ENCODE peak calls at places on chromosome 14, in eight cellular contexts. One of them, this sample, is unnamed.

GRCh38 chr14:69625299-69626131 is 14.1 kb downstream of the SUSD6 start:
- DNase-seq in A549: no peak
- DNase-seq in putamen: peak
- DNase-seq in amygdala: no peak
- DNase-seq in activated T-cell treated with anti-CD3 and anti-CD28 coated beads for 24 hours: peak
- DNase-seq in HTR-8/SVneo: no peak
- DNase-seq in HEK293T: no peak
- DNase-seq in memory B cell: peak
- DNase-seq in this sample: no peak

GRCh38 chr14:104888489-104889373 is 23.7 kb downstream of the CEP170B start:
- DNase-seq in A549: no peak
- DNase-seq in putamen: no peak
- DNase-seq in amygdala: no peak
- DNase-seq in activated T-cell treated with anti-CD3 and anti-CD28 coated beads for 24 hours: no peak
- DNase-seq in HTR-8/SVneo: no peak
- DNase-seq in HEK293T: no peak
- DNase-seq in memory B cell: no peak
- DNase-seq in this sample: no peak

GRCh38 chr14:96757456-96757855 is 39.7 kb upstream of the VRK1 start:
- DNase-seq in A549: no peak
- DNase-seq in putamen: no peak
- DNase-seq in amygdala: no peak
- DNase-seq in activated T-cell treated with anti-CD3 and anti-CD28 coated beads for 24 hours: no peak
- DNase-seq in HTR-8/SVneo: no peak
- DNase-seq in HEK293T: no peak
- DNase-seq in memory B cell: no peak
- DNase-seq in this sample: no peak

GRCh38 chr14:88168498-88169165 is 154.4 kb downstream of the KCNK10 start:
- DNase-seq in A549: peak
- DNase-seq in putamen: no peak
- DNase-seq in amygdala: no peak
- DNase-seq in activated T-cell treated with anti-CD3 and anti-CD28 coated beads for 24 hours: peak
- DNase-seq in HTR-8/SVneo: no peak
- DNase-seq in HEK293T: peak
- DNase-seq in memory B cell: peak
- DNase-seq in this sample: peak

GRCh38 chr14:86203843-86204242 is 673.9 kb downstream of the FLRT2 start:
- DNase-seq in A549: no peak
- DNase-seq in putamen: no peak
- DNase-seq in amygdala: no peak
- DNase-seq in activated T-cell treated with anti-CD3 and anti-CD28 coated beads for 24 hours: no peak
- DNase-seq in HTR-8/SVneo: no peak
- DNase-seq in HEK293T: no peak
- DNase-seq in memory B cell: no peak
- DNase-seq in this sample: no peak

GRCh38 chr14:99481745-99482099 is 513 bp downstream of the CCNK start:
- DNase-seq in A549: peak
- DNase-seq in putamen: no peak
- DNase-seq in amygdala: no peak
- DNase-seq in activated T-cell treated with anti-CD3 and anti-CD28 coated beads for 24 hours: peak
- DNase-seq in HTR-8/SVneo: no peak
- DNase-seq in HEK293T: no peak
- DNase-seq in memory B cell: no peak
- DNase-seq in this sample: no peak

GRCh38 chr14:29941401-29941800 is 13.8 kb upstream of the PRKD1 start:
- DNase-seq in A549: no peak
- DNase-seq in putamen: no peak
- DNase-seq in amygdala: no peak
- DNase-seq in activated T-cell treated with anti-CD3 and anti-CD28 coated beads for 24 hours: no peak
- DNase-seq in HTR-8/SVneo: no peak
- DNase-seq in HEK293T: no peak
- DNase-seq in memory B cell: no peak
- DNase-seq in this sample: no peak

GRCh38 chr14:22842211-22843122 is 6.1 kb downstream of the MMP14 start:
- DNase-seq in A549: no peak
- DNase-seq in putamen: no peak
- DNase-seq in amygdala: no peak
- DNase-seq in activated T-cell treated with anti-CD3 and anti-CD28 coated beads for 24 hours: no peak
- DNase-seq in HTR-8/SVneo: no peak
- DNase-seq in HEK293T: no peak
- DNase-seq in memory B cell: no peak
- DNase-seq in this sample: no peak

GRCh38 chr14:58881433-58881832 is 243.7 kb downstream of the DACT1 start:
- DNase-seq in A549: no peak
- DNase-seq in putamen: no peak
- DNase-seq in amygdala: no peak
- DNase-seq in activated T-cell treated with anti-CD3 and anti-CD28 coated beads for 24 hours: no peak
- DNase-seq in HTR-8/SVneo: no peak
- DNase-seq in HEK293T: no peak
- DNase-seq in memory B cell: no peak
- DNase-seq in this sample: no peak

GRCh38 chr14:101508196-101508947 is 52.9 kb upstream of the DIO3 start:
- DNase-seq in A549: no peak
- DNase-seq in putamen: no peak
- DNase-seq in amygdala: no peak
- DNase-seq in activated T-cell treated with anti-CD3 and anti-CD28 coated beads for 24 hours: no peak
- DNase-seq in HTR-8/SVneo: no peak
- DNase-seq in HEK293T: no peak
- DNase-seq in memory B cell: no peak
- DNase-seq in this sample: peak

GRCh38 chr14:93332032-93332852 is 594 bp downstream of the BTBD7 start:
- DNase-seq in A549: no peak
- DNase-seq in putamen: peak
- DNase-seq in amygdala: no peak
- DNase-seq in activated T-cell treated with anti-CD3 and anti-CD28 coated beads for 24 hours: no peak
- DNase-seq in HTR-8/SVneo: peak
- DNase-seq in HEK293T: peak
- DNase-seq in memory B cell: peak
- DNase-seq in this sample: peak

GRCh38 chr14:106185837-106186233 is 659.5 kb downstream of the TMEM121 start:
- DNase-seq in A549: no peak
- DNase-seq in putamen: no peak
- DNase-seq in amygdala: no peak
- DNase-seq in activated T-cell treated with anti-CD3 and anti-CD28 coated beads for 24 hours: peak
- DNase-seq in HTR-8/SVneo: no peak
- DNase-seq in HEK293T: no peak
- DNase-seq in memory B cell: no peak
- DNase-seq in this sample: no peak

GRCh38 chr14:105315941-105316562 is 1.5 kb downstream of the PACS2 start:
- DNase-seq in A549: no peak
- DNase-seq in putamen: no peak
- DNase-seq in amygdala: no peak
- DNase-seq in activated T-cell treated with anti-CD3 and anti-CD28 coated beads for 24 hours: no peak
- DNase-seq in HTR-8/SVneo: no peak
- DNase-seq in HEK293T: no peak
- DNase-seq in memory B cell: no peak
- DNase-seq in this sample: no peak

GRCh38 chr14:92154283-92154942 is 32.6 kb downstream of the CPSF2 start:
- DNase-seq in A549: no peak
- DNase-seq in putamen: peak
- DNase-seq in amygdala: no peak
- DNase-seq in activated T-cell treated with anti-CD3 and anti-CD28 coated beads for 24 hours: no peak
- DNase-seq in HTR-8/SVneo: no peak
- DNase-seq in HEK293T: no peak
- DNase-seq in memory B cell: no peak
- DNase-seq in this sample: no peak

GRCh38 chr14:72444701-72445100 is 449.2 kb downstream of the DPF3 start:
- DNase-seq in A549: no peak
- DNase-seq in putamen: no peak
- DNase-seq in amygdala: no peak
- DNase-seq in activated T-cell treated with anti-CD3 and anti-CD28 coated beads for 24 hours: no peak
- DNase-seq in HTR-8/SVneo: no peak
- DNase-seq in HEK293T: no peak
- DNase-seq in memory B cell: no peak
- DNase-seq in this sample: no peak

GRCh38 chr14:72513994-72514659 is 379.8 kb downstream of the DPF3 start:
- DNase-seq in A549: peak
- DNase-seq in putamen: no peak
- DNase-seq in amygdala: no peak
- DNase-seq in activated T-cell treated with anti-CD3 and anti-CD28 coated beads for 24 hours: no peak
- DNase-seq in HTR-8/SVneo: peak
- DNase-seq in HEK293T: peak
- DNase-seq in memory B cell: no peak
- DNase-seq in this sample: no peak

GRCh38 chr14:22556021-22556989 is 32.7 kb downstream of the DAD1 start:
- DNase-seq in A549: no peak
- DNase-seq in putamen: no peak
- DNase-seq in amygdala: no peak
- DNase-seq in activated T-cell treated with anti-CD3 and anti-CD28 coated beads for 24 hours: peak
- DNase-seq in HTR-8/SVneo: peak
- DNase-seq in HEK293T: no peak
- DNase-seq in memory B cell: peak
- DNase-seq in this sample: no peak

GRCh38 chr14:56816575-56817391 is 6.5 kb upstream of the OTX2 start:
- DNase-seq in A549: no peak
- DNase-seq in putamen: no peak
- DNase-seq in amygdala: no peak
- DNase-seq in activated T-cell treated with anti-CD3 and anti-CD28 coated beads for 24 hours: no peak
- DNase-seq in HTR-8/SVneo: no peak
- DNase-seq in HEK293T: no peak
- DNase-seq in memory B cell: no peak
- DNase-seq in this sample: no peak

GRCh38 chr14:68293404-68293803 is 473.8 kb downstream of the RAD51B start:
- DNase-seq in A549: no peak
- DNase-seq in putamen: no peak
- DNase-seq in amygdala: no peak
- DNase-seq in activated T-cell treated with anti-CD3 and anti-CD28 coated beads for 24 hours: no peak
- DNase-seq in HTR-8/SVneo: no peak
- DNase-seq in HEK293T: no peak
- DNase-seq in memory B cell: no peak
- DNase-seq in this sample: no peak

GRCh38 chr14:102262894-102263462 is 42.0 kb downstream of the MOK start:
- DNase-seq in A549: peak
- DNase-seq in putamen: no peak
- DNase-seq in amygdala: no peak
- DNase-seq in activated T-cell treated with anti-CD3 and anti-CD28 coated beads for 24 hours: no peak
- DNase-seq in HTR-8/SVneo: peak
- DNase-seq in HEK293T: peak
- DNase-seq in memory B cell: no peak
- DNase-seq in this sample: no peak

GRCh38 chr14:31196839-31197477 is 10.6 kb downstream of the HECTD1 start:
- DNase-seq in A549: no peak
- DNase-seq in putamen: no peak
- DNase-seq in amygdala: no peak
- DNase-seq in activated T-cell treated with anti-CD3 and anti-CD28 coated beads for 24 hours: no peak
- DNase-seq in HTR-8/SVneo: no peak
- DNase-seq in HEK293T: no peak
- DNase-seq in memory B cell: no peak
- DNase-seq in this sample: no peak

GRCh38 chr14:58785741-58786140 is 148.0 kb downstream of the DACT1 start:
- DNase-seq in A549: no peak
- DNase-seq in putamen: no peak
- DNase-seq in amygdala: no peak
- DNase-seq in activated T-cell treated with anti-CD3 and anti-CD28 coated beads for 24 hours: no peak
- DNase-seq in HTR-8/SVneo: no peak
- DNase-seq in HEK293T: no peak
- DNase-seq in memory B cell: no peak
- DNase-seq in this sample: no peak

GRCh38 chr14:29927596-29928341 is at the start of gene PRKD1:
- DNase-seq in A549: peak
- DNase-seq in putamen: peak
- DNase-seq in amygdala: peak
- DNase-seq in activated T-cell treated with anti-CD3 and anti-CD28 coated beads for 24 hours: no peak
- DNase-seq in HTR-8/SVneo: peak
- DNase-seq in HEK293T: peak
- DNase-seq in memory B cell: no peak
- DNase-seq in this sample: peak

GRCh38 chr14:51304956-51305355 is 64.9 kb downstream of the TMX1 start:
- DNase-seq in A549: peak
- DNase-seq in putamen: no peak
- DNase-seq in amygdala: no peak
- DNase-seq in activated T-cell treated with anti-CD3 and anti-CD28 coated beads for 24 hours: no peak
- DNase-seq in HTR-8/SVneo: peak
- DNase-seq in HEK293T: no peak
- DNase-seq in memory B cell: no peak
- DNase-seq in this sample: no peak

GRCh38 chr14:50941151-50941550 is 3.1 kb downstream of the PYGL start:
- DNase-seq in A549: no peak
- DNase-seq in putamen: no peak
- DNase-seq in amygdala: no peak
- DNase-seq in activated T-cell treated with anti-CD3 and anti-CD28 coated beads for 24 hours: no peak
- DNase-seq in HTR-8/SVneo: no peak
- DNase-seq in HEK293T: no peak
- DNase-seq in memory B cell: no peak
- DNase-seq in this sample: no peak

GRCh38 chr14:88551094-88551870 is 3.5 kb downstream of the PTPN21 start:
- DNase-seq in A549: peak
- DNase-seq in putamen: peak
- DNase-seq in amygdala: peak
- DNase-seq in activated T-cell treated with anti-CD3 and anti-CD28 coated beads for 24 hours: peak
- DNase-seq in HTR-8/SVneo: peak
- DNase-seq in HEK293T: peak
- DNase-seq in memory B cell: no peak
- DNase-seq in this sample: peak

GRCh38 chr14:77458249-77458950 is 507 bp downstream of the AHSA1 start:
- DNase-seq in A549: peak
- DNase-seq in putamen: peak
- DNase-seq in amygdala: no peak
- DNase-seq in activated T-cell treated with anti-CD3 and anti-CD28 coated beads for 24 hours: peak
- DNase-seq in HTR-8/SVneo: peak
- DNase-seq in HEK293T: peak
- DNase-seq in memory B cell: peak
- DNase-seq in this sample: peak

GRCh38 chr14:104180561-104181165 is 42.3 kb downstream of the KIF26A start:
- DNase-seq in A549: no peak
- DNase-seq in putamen: no peak
- DNase-seq in amygdala: no peak
- DNase-seq in activated T-cell treated with anti-CD3 and anti-CD28 coated beads for 24 hours: no peak
- DNase-seq in HTR-8/SVneo: no peak
- DNase-seq in HEK293T: no peak
- DNase-seq in memory B cell: no peak
- DNase-seq in this sample: no peak

GRCh38 chr14:87566986-87567385 is 426.0 kb downstream of the GALC start:
- DNase-seq in A549: no peak
- DNase-seq in putamen: no peak
- DNase-seq in amygdala: no peak
- DNase-seq in activated T-cell treated with anti-CD3 and anti-CD28 coated beads for 24 hours: no peak
- DNase-seq in HTR-8/SVneo: no peak
- DNase-seq in HEK293T: no peak
- DNase-seq in memory B cell: no peak
- DNase-seq in this sample: no peak

GRCh38 chr14:71610797-71611196 is 321.4 kb upstream of the RGS6 start:
- DNase-seq in A549: no peak
- DNase-seq in putamen: no peak
- DNase-seq in amygdala: no peak
- DNase-seq in activated T-cell treated with anti-CD3 and anti-CD28 coated beads for 24 hours: no peak
- DNase-seq in HTR-8/SVneo: no peak
- DNase-seq in HEK293T: no peak
- DNase-seq in memory B cell: no peak
- DNase-seq in this sample: no peak

GRCh38 chr14:73607241-73607640 is 5.1 kb upstream of the ACOT6 start:
- DNase-seq in A549: no peak
- DNase-seq in putamen: no peak
- DNase-seq in amygdala: no peak
- DNase-seq in activated T-cell treated with anti-CD3 and anti-CD28 coated beads for 24 hours: no peak
- DNase-seq in HTR-8/SVneo: no peak
- DNase-seq in HEK293T: no peak
- DNase-seq in memory B cell: no peak
- DNase-seq in this sample: no peak